ENCODE peak calls at places on chromosomes 7 and 10, in eight cellular contexts. X, Y, L, G, M, H, Q and E are unnamed samples.

GRCh38 chr7:54166419-54166818 is 375.8 kb upstream of the VSTM2A start:
- DNase-seq in X (no peak), L (no peak), M (no peak), H (no peak), G (no peak), Q (no peak), Y (no peak), E (no peak)

GRCh38 chr10:96606216-96606615 is 19.4 kb upstream of the TM9SF3 start:
- DNase-seq in Q (no peak), H (no peak), M (no peak), L (no peak), Y (no peak), G (peak), X (no peak), E (no peak)

GRCh38 chr10:98610301-98610700 is 163.6 kb upstream of the HPS1 start:
- DNase-seq in H (no peak), M (no peak), Y (no peak), L (no peak), G (no peak), X (no peak), Q (no peak), E (no peak)

GRCh38 chr7:3673524-3673923 is 372.5 kb downstream of the SDK1 start:
- DNase-seq in X (peak), H (peak), Q (no peak), L (no peak), M (no peak), Y (peak), G (peak), E (peak)

GRCh38 chr10:58781873-58782488 is 269.3 kb downstream of the BICC1 start:
- DNase-seq in H (no peak), L (no peak), Y (no peak), X (peak), G (no peak), M (no peak), Q (no peak), E (peak)

GRCh38 chr7:157406971-157407370 is 70.2 kb downstream of the DNAJB6 start:
- DNase-seq in L (no peak), H (no peak), Q (no peak), G (no peak), X (no peak), M (no peak), Y (no peak), E (no peak)

GRCh38 chr7:3140834-3141233 is 97.2 kb upstream of the CARD11 start:
- DNase-seq in L (no peak), G (no peak), X (no peak), M (no peak), Q (peak), Y (no peak), H (no peak), E (no peak)

GRCh38 chr10:35882422-35883150 is 240.5 kb upstream of the FZD8 start:
- DNase-seq in H (no peak), Q (no peak), X (no peak), L (no peak), Y (no peak), G (no peak), M (no peak), E (no peak)

GRCh38 chr7:85074016-85074415 is 112.8 kb downstream of the SEMA3D start:
- DNase-seq in H (no peak), L (no peak), G (no peak), Y (no peak), Q (no peak), X (no peak), M (no peak), E (no peak)

GRCh38 chr7:41809487-41810257 is 106.8 kb upstream of the INHBA start:
- DNase-seq in G (no peak), Y (no peak), H (peak), M (no peak), Q (no peak), L (no peak), X (no peak), E (no peak)

GRCh38 chr10:68792115-68792514 is 35.2 kb upstream of the STOX1 start:
- DNase-seq in X (no peak), H (no peak), Q (no peak), M (no peak), G (no peak), L (no peak), Y (no peak), E (no peak)

GRCh38 chr10:24008164-24009066 is 200.5 kb upstream of the KIAA1217 start:
- DNase-seq in M (no peak), L (no peak), G (no peak), Y (no peak), Q (no peak), X (no peak), H (no peak), E (no peak)

GRCh38 chr10:22427890-22428571 is 82.7 kb downstream of the SPAG6 start:
- DNase-seq in X (peak), H (no peak), Y (no peak), M (peak), L (no peak), G (peak), Q (no peak), E (no peak)

GRCh38 chr10:29239569-29240472 is 49.0 kb upstream of the LYZL1 start:
- DNase-seq in Y (no peak), X (peak), M (no peak), L (no peak), Q (no peak), H (no peak), G (peak), E (no peak)

GRCh38 chr10:127449491-127449890 is 99.6 kb upstream of the NPS start:
- DNase-seq in L (no peak), Y (no peak), Q (no peak), G (no peak), M (no peak), X (no peak), H (no peak), E (no peak)

GRCh38 chr10:19164461-19164860 is 115.9 kb downstream of the MALRD1 start:
- DNase-seq in G (no peak), M (no peak), X (no peak), H (no peak), L (no peak), Y (no peak), Q (no peak), E (no peak)

GRCh38 chr7:128221929-128222403 is 19.1 kb upstream of the LEP start:
- DNase-seq in L (no peak), X (no peak), H (no peak), M (no peak), G (peak), Q (no peak), Y (no peak), E (no peak)

GRCh38 chr7:8232999-8233847 is 28.7 kb downstream of the ICA1 start:
- DNase-seq in L (no peak), M (no peak), X (peak), Q (no peak), G (no peak), Y (no peak), H (no peak), E (peak)

GRCh38 chr10:85614566-85614965 is 752.0 kb downstream of the GRID1 start:
- DNase-seq in Q (no peak), M (no peak), H (no peak), X (no peak), L (no peak), Y (no peak), G (no peak), E (peak)

GRCh38 chr7:138521837-138522461 is 61.9 kb downstream of the TRIM24 start:
- DNase-seq in G (no peak), L (no peak), H (no peak), Y (no peak), M (no peak), X (no peak), Q (no peak), E (no peak)

GRCh38 chr7:72183835-72184234 is 228.3 kb downstream of the CALN1 start:
- DNase-seq in Q (no peak), Y (no peak), H (no peak), X (no peak), L (no peak), M (no peak), G (no peak), E (peak)

GRCh38 chr7:42237891-42238531 is 1.0 kb upstream of the GLI3 start:
- DNase-seq in X (no peak), L (peak), G (peak), Y (peak), H (peak), M (no peak), Q (no peak), E (peak)

GRCh38 chr10:15027741-15028140 is 16.0 kb upstream of the OLAH start:
- DNase-seq in X (no peak), H (no peak), Y (no peak), M (no peak), L (no peak), Q (no peak), G (no peak), E (no peak)

GRCh38 chr10:122911889-122912484 is 1.6 kb downstream of the FAM24A start:
- DNase-seq in M (no peak), H (peak), Q (no peak), X (no peak), L (no peak), Y (peak), G (peak), E (peak)

GRCh38 chr7:24652551-24652950 is 79.3 kb downstream of the PALS2 start:
- DNase-seq in Y (no peak), L (no peak), X (no peak), G (no peak), H (no peak), Q (no peak), M (no peak), E (no peak)

GRCh38 chr10:70176441-70176840 is 6.1 kb upstream of the SAR1A start:
- DNase-seq in H (no peak), Q (no peak), M (no peak), X (no peak), L (no peak), G (no peak), Y (no peak), E (no peak)

GRCh38 chr10:111357859-111358258 is 281.0 kb downstream of the ADRA2A start:
- DNase-seq in G (no peak), Q (no peak), X (no peak), Y (no peak), L (no peak), M (no peak), H (no peak), E (no peak)

GRCh38 chr10:14134275-14134674 is 196.4 kb downstream of the FRMD4A start:
- DNase-seq in Q (no peak), Y (no peak), L (no peak), G (no peak), X (no peak), M (no peak), H (no peak), E (no peak)

GRCh38 chr7:106239406-106239805 is 45.4 kb downstream of the NAMPT start:
- DNase-seq in H (no peak), X (no peak), G (no peak), Y (no peak), L (no peak), Q (no peak), M (no peak), E (no peak)

GRCh38 chr10:43790147-43790546 is 141.5 kb upstream of the ZNF32 start:
- DNase-seq in Y (no peak), G (no peak), M (no peak), X (no peak), Q (no peak), L (no peak), H (no peak), E (no peak)

GRCh38 chr7:157431173-157431950 is 94.6 kb downstream of the DNAJB6 start:
- DNase-seq in Y (no peak), H (peak), G (no peak), L (no peak), Q (no peak), X (no peak), M (no peak), E (peak)

GRCh38 chr10:61761825-61762217 is 99.1 kb downstream of the CABCOCO1 start:
- DNase-seq in Y (no peak), M (no peak), Q (no peak), X (no peak), H (no peak), G (no peak), L (no peak), E (no peak)